ENCODE peak calls at places on chromosomes 11 and 22, in four cellular contexts. L, F, X and U are unnamed samples.

GRCh38 chr22:38133331-38133730 is 22.8 kb upstream of the BAIAP2L2 start:
- DNase-seq in L (no peak), X (no peak), F (no peak), U (no peak)

GRCh38 chr11:65172600-65172999 is 2.6 kb downstream of the SPDYC start:
- DNase-seq in L (no peak), F (no peak), X (no peak), U (no peak)

GRCh38 chr11:62108971-62109391 is 14.8 kb upstream of the INCENP start:
- DNase-seq in F (peak; percentile 13), L (no peak), X (peak; percentile 69), U (no peak)

GRCh38 chr22:36022697-36023096 is 5.9 kb downstream of the RBFOX2 start:
- DNase-seq in L (no peak), X (no peak), F (no peak), U (no peak)

GRCh38 chr11:4887591-4887990 is 5.9 kb downstream of the OR51T1 start:
- DNase-seq in F (no peak), X (no peak), L (no peak), U (no peak)

GRCh38 chr22:25777870-25778269 is 35.9 kb downstream of the MYO18B start:
- DNase-seq in L (no peak), X (peak; percentile 47), F (peak; percentile 38), U (peak; percentile 46)

GRCh38 chr11:117671370-117671769 is 125.6 kb downstream of the DSCAML1 start:
- DNase-seq in L (no peak), F (no peak), X (no peak), U (no peak)

GRCh38 chr11:120272303-120272702 is 32.4 kb downstream of the POU2F3 start:
- DNase-seq in F (peak; percentile 27), X (peak; percentile 92), L (no peak), U (no peak)

GRCh38 chr22:35315855-35316745 is 16.4 kb downstream of the TOM1 start:
- DNase-seq in X (no peak), F (no peak), L (no peak), U (no peak)

GRCh38 chr22:46088541-46089311 is 61.6 kb upstream of the PPARA start:
- DNase-seq in L (no peak), F (no peak), X (peak; percentile 83), U (no peak)

GRCh38 chr11:57160665-57161064 is 21.1 kb upstream of the LRRC55 start:
- DNase-seq in X (no peak), L (no peak), F (no peak), U (no peak)